ENCODE peak calls at places on chromosome 22, in six cellular contexts. One of them, this sample, is unnamed.

GRCh38 chr22:38874529-38875222 is 2.7 kb upstream of the CBX6 start:
- DNase-seq in IMR-90: no peak
- DNase-seq in fibroblast of lung: no peak
- DNase-seq in astrocyte: no peak
- DNase-seq in PC-9: no peak
- DNase-seq in coronary artery: no peak
- DNase-seq in this sample: no peak

GRCh38 chr22:48893288-48894063 is 934.2 kb downstream of the BRD1 start:
- DNase-seq in IMR-90: no peak
- DNase-seq in fibroblast of lung: no peak
- DNase-seq in astrocyte: no peak
- DNase-seq in PC-9: no peak
- DNase-seq in coronary artery: no peak
- DNase-seq in this sample: no peak

GRCh38 chr22:20514658-20515406 is 7.4 kb downstream of the MED15 start:
- DNase-seq in IMR-90: peak; percentile 96
- DNase-seq in fibroblast of lung: peak; percentile 88
- DNase-seq in astrocyte: peak; percentile 85
- DNase-seq in PC-9: no peak
- DNase-seq in coronary artery: no peak
- DNase-seq in this sample: peak; percentile 85

GRCh38 chr22:49024775-49025440 is 802.8 kb downstream of the BRD1 start:
- DNase-seq in IMR-90: no peak
- DNase-seq in fibroblast of lung: no peak
- DNase-seq in astrocyte: no peak
- DNase-seq in PC-9: no peak
- DNase-seq in coronary artery: no peak
- DNase-seq in this sample: no peak

GRCh38 chr22:34055525-34056200 is 135.4 kb upstream of the LARGE1 start:
- DNase-seq in IMR-90: no peak
- DNase-seq in fibroblast of lung: no peak
- DNase-seq in astrocyte: no peak
- DNase-seq in PC-9: peak; percentile 52
- DNase-seq in coronary artery: no peak
- DNase-seq in this sample: no peak

GRCh38 chr22:19819911-19820879 is 34.5 kb downstream of the GNB1L start:
- DNase-seq in IMR-90: no peak
- DNase-seq in fibroblast of lung: no peak
- DNase-seq in astrocyte: no peak
- DNase-seq in PC-9: no peak
- DNase-seq in coronary artery: no peak
- DNase-seq in this sample: no peak

GRCh38 chr22:19407649-19408606 is 23.6 kb downstream of the HIRA start:
- DNase-seq in IMR-90: peak; percentile 29
- DNase-seq in fibroblast of lung: peak; percentile 17
- DNase-seq in astrocyte: no peak
- DNase-seq in PC-9: no peak
- DNase-seq in coronary artery: no peak
- DNase-seq in this sample: no peak

GRCh38 chr22:20316844-20317401 is 2.9 kb downstream of the DGCR6L start:
- DNase-seq in IMR-90: no peak
- DNase-seq in fibroblast of lung: no peak
- DNase-seq in astrocyte: no peak
- DNase-seq in PC-9: no peak
- DNase-seq in coronary artery: peak; percentile 41
- DNase-seq in this sample: no peak

GRCh38 chr22:29555065-29555644 is 1.6 kb upstream of the THOC5 start:
- DNase-seq in IMR-90: peak; percentile 18
- DNase-seq in fibroblast of lung: no peak
- DNase-seq in astrocyte: no peak
- DNase-seq in PC-9: no peak
- DNase-seq in coronary artery: no peak
- DNase-seq in this sample: no peak

GRCh38 chr22:42399315-42400271 is 32.6 kb downstream of the NFAM1 start:
- DNase-seq in IMR-90: no peak
- DNase-seq in fibroblast of lung: no peak
- DNase-seq in astrocyte: peak; percentile 2
- DNase-seq in PC-9: no peak
- DNase-seq in coronary artery: no peak
- DNase-seq in this sample: no peak
- TF ChIP-seq CTCF in IMR-90: no peak
- TF ChIP-seq CTCF in fibroblast of lung: no peak
- TF ChIP-seq CTCF in astrocyte: no peak
- TF ChIP-seq CTCF in PC-9: no peak
- TF ChIP-seq CTCF in coronary artery: no peak
- TF ChIP-seq CTCF in this sample: no peak

GRCh38 chr22:25898707-25899365 is 156.8 kb downstream of the MYO18B start:
- DNase-seq in IMR-90: no peak
- DNase-seq in fibroblast of lung: no peak
- DNase-seq in astrocyte: no peak
- DNase-seq in PC-9: no peak
- DNase-seq in coronary artery: no peak
- DNase-seq in this sample: no peak
- H3K27ac ChIP-seq in IMR-90: no peak overlapping the region
- H3K27ac ChIP-seq in fibroblast of lung: no peak overlapping the region
- H3K27ac ChIP-seq in astrocyte: no peak overlapping the region
- H3K27ac ChIP-seq in PC-9: no peak overlapping the region
- H3K27ac ChIP-seq in coronary artery: no peak overlapping the region
- H3K27ac ChIP-seq in this sample: no peak overlapping the region

GRCh38 chr22:50145741-50146439 is 24.6 kb upstream of the PANX2 start:
- DNase-seq in IMR-90: no peak
- DNase-seq in fibroblast of lung: no peak
- DNase-seq in astrocyte: no peak
- DNase-seq in PC-9: no peak
- DNase-seq in coronary artery: peak; percentile 70
- DNase-seq in this sample: no peak

GRCh38 chr22:50146440-50147228 is 23.9 kb upstream of the PANX2 start:
- DNase-seq in IMR-90: peak; percentile 71
- DNase-seq in fibroblast of lung: peak; percentile 58
- DNase-seq in astrocyte: peak; percentile 41
- DNase-seq in PC-9: peak; percentile 73
- DNase-seq in coronary artery: peak; percentile 68
- DNase-seq in this sample: peak; percentile 13

GRCh38 chr22:50141891-50142363 is 28.6 kb upstream of the PANX2 start:
- DNase-seq in IMR-90: peak; percentile 52
- DNase-seq in fibroblast of lung: no peak
- DNase-seq in astrocyte: no peak
- DNase-seq in PC-9: no peak
- DNase-seq in coronary artery: peak; percentile 54
- DNase-seq in this sample: no peak

GRCh38 chr22:50143096-50143495 is 27.4 kb upstream of the PANX2 start:
- DNase-seq in IMR-90: no peak
- DNase-seq in fibroblast of lung: no peak
- DNase-seq in astrocyte: no peak
- DNase-seq in PC-9: no peak
- DNase-seq in coronary artery: no peak
- DNase-seq in this sample: no peak

DNA sequence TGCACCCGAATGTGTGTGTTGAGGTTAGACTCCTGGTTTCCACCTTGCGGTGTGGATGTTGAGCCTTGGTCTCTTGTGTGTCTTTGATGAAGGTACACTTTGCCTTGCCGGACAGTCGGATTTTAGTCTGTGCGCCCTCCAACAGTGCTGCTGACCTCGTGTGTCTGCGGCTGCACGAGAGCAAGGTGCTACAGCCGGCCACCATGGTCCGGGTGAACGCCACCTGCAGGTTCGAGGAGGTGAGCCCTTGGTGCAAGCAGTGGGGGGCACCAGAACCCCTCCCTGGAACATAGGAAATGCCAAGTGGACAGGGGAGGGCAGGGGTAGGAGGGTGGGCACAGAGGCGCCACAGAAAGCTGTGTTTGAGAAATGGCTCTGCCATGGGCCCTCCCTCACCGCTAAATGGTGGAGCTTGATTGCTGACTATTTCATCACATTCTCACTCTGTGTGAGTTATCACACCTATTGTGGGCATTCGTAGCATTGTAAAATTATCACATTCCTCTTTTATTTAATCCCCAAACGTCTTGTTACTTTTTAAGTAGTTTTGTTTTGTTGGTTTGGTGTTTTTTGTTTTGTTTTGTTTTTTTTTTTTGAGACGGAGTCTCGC is 26.4 kb upstream of the PANX2 start:
- DNase-seq in IMR-90: no peak
- DNase-seq in fibroblast of lung: no peak
- DNase-seq in astrocyte: no peak
- DNase-seq in PC-9: no peak
- DNase-seq in coronary artery: no peak
- DNase-seq in this sample: no peak
- TF ChIP-seq CTCF in IMR-90: no peak
- TF ChIP-seq CTCF in fibroblast of lung: no peak
- TF ChIP-seq CTCF in astrocyte: no peak
- TF ChIP-seq CTCF in PC-9: no peak
- TF ChIP-seq CTCF in coronary artery: no peak
- TF ChIP-seq CTCF in this sample: no peak

GRCh38 chr22:22787805-22788459 is 99.7 kb upstream of the IGLL5 start:
- DNase-seq in IMR-90: peak; percentile 28
- DNase-seq in fibroblast of lung: peak; percentile 12
- DNase-seq in astrocyte: no peak
- DNase-seq in PC-9: no peak
- DNase-seq in coronary artery: no peak
- DNase-seq in this sample: no peak
- H3K27ac ChIP-seq in IMR-90: no peak overlapping the region
- H3K27ac ChIP-seq in fibroblast of lung: no peak overlapping the region
- H3K27ac ChIP-seq in astrocyte: no peak overlapping the region
- H3K27ac ChIP-seq in PC-9: no peak overlapping the region
- H3K27ac ChIP-seq in coronary artery: no peak overlapping the region
- H3K27ac ChIP-seq in this sample: no peak overlapping the region

GRCh38 chr22:17890245-17890671 is 116.0 kb upstream of the BID start:
- DNase-seq in IMR-90: peak; percentile 53
- DNase-seq in fibroblast of lung: no peak
- DNase-seq in astrocyte: peak; percentile 22
- DNase-seq in PC-9: no peak
- DNase-seq in coronary artery: no peak
- DNase-seq in this sample: no peak

GRCh38 chr22:17891427-17892167 is 117.3 kb upstream of the BID start:
- DNase-seq in IMR-90: no peak
- DNase-seq in fibroblast of lung: no peak
- DNase-seq in astrocyte: no peak
- DNase-seq in PC-9: no peak
- DNase-seq in coronary artery: no peak
- DNase-seq in this sample: no peak

GRCh38 chr22:17890892-17891291 is 116.6 kb upstream of the BID start:
- DNase-seq in IMR-90: no peak
- DNase-seq in fibroblast of lung: no peak
- DNase-seq in astrocyte: no peak
- DNase-seq in PC-9: no peak
- DNase-seq in coronary artery: no peak
- DNase-seq in this sample: no peak

GRCh38 chr22:17888439-17888838 is 114.2 kb upstream of the BID start:
- DNase-seq in IMR-90: no peak
- DNase-seq in fibroblast of lung: no peak
- DNase-seq in astrocyte: no peak
- DNase-seq in PC-9: no peak
- DNase-seq in coronary artery: no peak
- DNase-seq in this sample: no peak

GRCh38 chr22:17888855-17889254 is 114.6 kb upstream of the BID start:
- DNase-seq in IMR-90: peak; percentile 47
- DNase-seq in fibroblast of lung: no peak
- DNase-seq in astrocyte: peak; percentile 14
- DNase-seq in PC-9: no peak
- DNase-seq in coronary artery: no peak
- DNase-seq in this sample: no peak
- TF ChIP-seq CTCF in IMR-90: peak; percentile 41
- TF ChIP-seq CTCF in fibroblast of lung: no peak
- TF ChIP-seq CTCF in astrocyte: peak; percentile 43
- TF ChIP-seq CTCF in PC-9: no peak
- TF ChIP-seq CTCF in coronary artery: no peak
- TF ChIP-seq CTCF in this sample: no peak

DNA sequence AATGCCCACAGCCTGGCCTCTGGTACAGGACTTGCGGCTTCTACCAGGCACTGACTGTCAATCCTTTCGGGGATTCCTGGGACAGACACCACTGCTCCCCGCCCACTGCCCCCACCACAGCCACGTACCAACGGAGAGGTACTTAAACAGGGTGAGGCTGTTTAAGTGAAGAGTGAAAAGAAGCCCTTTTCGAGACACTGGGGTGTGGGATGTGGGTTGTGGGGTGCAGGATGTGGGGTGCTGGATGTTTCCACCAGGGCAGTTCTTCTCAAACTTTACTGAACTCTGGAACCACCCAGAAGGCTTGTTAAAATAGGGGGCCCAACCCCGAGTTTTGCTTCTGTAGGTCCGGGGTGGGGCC is 34.2 kb upstream of the PRR5 start:
- DNase-seq in IMR-90: no peak
- DNase-seq in fibroblast of lung: no peak
- DNase-seq in astrocyte: no peak
- DNase-seq in PC-9: no peak
- DNase-seq in coronary artery: no peak
- DNase-seq in this sample: no peak
- H3K27ac ChIP-seq in IMR-90: no peak overlapping the region
- H3K27ac ChIP-seq in fibroblast of lung: no peak overlapping the region
- H3K27ac ChIP-seq in astrocyte: no peak overlapping the region
- H3K27ac ChIP-seq in PC-9: no peak overlapping the region
- H3K27ac ChIP-seq in coronary artery: peak overlapping the region; percentile 85
- H3K27ac ChIP-seq in this sample: no peak overlapping the region

DNA sequence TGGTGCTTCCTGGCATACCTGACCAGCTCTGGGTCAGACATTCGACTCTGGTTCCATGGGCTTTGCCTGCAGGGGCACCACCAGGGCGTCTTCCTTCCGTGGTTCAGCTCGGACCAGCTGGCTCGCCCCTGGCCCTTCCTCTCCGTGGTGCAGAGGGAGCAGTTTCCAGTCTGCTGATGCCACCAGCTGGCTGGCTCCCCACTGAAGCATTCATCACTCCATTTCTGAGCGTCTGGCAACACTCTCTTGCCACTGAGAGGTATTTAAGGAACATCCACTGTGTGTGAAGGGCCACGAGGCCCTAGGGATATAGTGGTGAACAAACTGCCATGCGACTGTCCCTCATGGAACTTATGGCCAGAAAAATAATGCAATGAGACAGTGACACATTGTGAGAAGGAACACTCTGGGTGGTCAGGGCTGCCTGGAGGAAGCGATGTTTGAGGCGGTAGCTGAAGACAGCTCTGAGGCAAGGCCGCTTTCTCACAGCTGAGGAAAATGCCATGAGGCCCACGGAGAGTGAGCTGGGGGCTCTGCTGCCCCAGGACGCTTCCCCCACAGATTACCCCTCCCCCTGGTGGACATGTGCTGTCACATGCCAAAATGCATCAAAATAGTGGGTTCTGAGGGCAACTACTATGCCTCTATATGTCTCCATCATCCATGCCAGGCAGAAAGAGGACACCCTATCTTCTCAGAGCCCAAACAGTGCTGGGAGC is 44.9 kb upstream of the ARFGAP3 start:
- DNase-seq in IMR-90: no peak
- DNase-seq in fibroblast of lung: no peak
- DNase-seq in astrocyte: no peak
- DNase-seq in PC-9: no peak
- DNase-seq in coronary artery: no peak
- DNase-seq in this sample: no peak
- TF ChIP-seq CTCF in IMR-90: no peak
- TF ChIP-seq CTCF in fibroblast of lung: no peak
- TF ChIP-seq CTCF in astrocyte: no peak
- TF ChIP-seq CTCF in PC-9: peak; percentile 54
- TF ChIP-seq CTCF in coronary artery: no peak
- TF ChIP-seq CTCF in this sample: peak; percentile 39

This sample was measured in foreskin keratinocyte.